ENCODE peak calls at places on chromosomes 2 and 18, in seven cellular contexts. N is endothelial cell of umbilical vein; S is Calu3; M is NCI-H510A treated with DMSO at 0.1 percent for 48 hours; P is activated CD4-positive, alpha-beta T cell treated with anti-CD3 and anti-CD28 coated beads, Interleukin-2, amount 50 U/mL, for 1 hour; R is H7; U is midbrain. T is an unnamed sample.
A peak's percentile ranks its signal among the peaks of the same experiment; 100 is the strongest.

GRCh38 chr2:191629001-191629453 is 48.9 kb upstream of the NABP1 start:
- DNase-seq in U (no peak), M (no peak), P (no peak), S (no peak), R (no peak), N (no peak), T (no peak)

GRCh38 chr2:29295843-29296242 is 180.6 kb downstream of the CLIP4 start:
- DNase-seq in M (peak; percentile 9), R (no peak), N (no peak), U (no peak), S (peak; percentile 21), P (no peak), T (peak; percentile 10)

GRCh38 chr2:9310390-9310789 is 103.8 kb downstream of the ASAP2 start:
- DNase-seq in S (peak; percentile 51), R (no peak), N (peak; percentile 71), P (no peak), U (no peak), M (no peak), T (peak; percentile 87)

GRCh38 chr2:75870654-75871137 is 160.0 kb upstream of the GCFC2 start:
- DNase-seq in N (no peak), R (peak; percentile 22), P (no peak), M (no peak), S (no peak), U (no peak), T (no peak)

GRCh38 chr18:43578636-43579203 is 301.4 kb upstream of the SYT4 start:
- DNase-seq in N (peak; percentile 33), R (no peak), U (no peak), S (no peak), M (peak; percentile 49), P (no peak), T (peak; percentile 37)

GRCh38 chr2:5077479-5078089 is 614.6 kb upstream of the SOX11 start:
- DNase-seq in P (no peak), M (no peak), U (no peak), N (no peak), S (no peak), R (no peak), T (peak; percentile 9)

GRCh38 chr18:32888311-32888710 is 115.5 kb upstream of the KLHL14 start:
- DNase-seq in S (no peak), M (no peak), U (no peak), N (no peak), P (no peak), R (no peak), T (no peak)

GRCh38 chr2:47024046-47024445 is 108.4 kb upstream of the MCFD2 start:
- DNase-seq in P (no peak), S (no peak), U (no peak), N (no peak), M (no peak), R (no peak), T (no peak)

GRCh38 chr2:48346124-48346536 is 183.8 kb upstream of the STON1 start:
- DNase-seq in S (no peak), P (no peak), M (no peak), U (peak; percentile 63), R (no peak), N (peak; percentile 59), T (peak; percentile 82)

GRCh38 chr2:8406271-8406670 is 275.6 kb upstream of the ID2 start:
- DNase-seq in P (no peak), U (no peak), S (no peak), R (no peak), N (no peak), M (no peak), T (no peak)

GRCh38 chr18:63317982-63318881 is 1.3 kb downstream of the BCL2 start:
- DNase-seq in P (peak; percentile 83), N (no peak), M (peak; percentile 93), U (peak; percentile 72), R (peak; percentile 86), S (peak; percentile 38), T (no peak)

T was measured in lung microvascular endothelial cell.